ENCODE peak calls at places on chromosomes 13 and 19, in eight cellular contexts. One of them, this sample, is unnamed. For H3K4me1, the result is how much of the 10 kb centered on the place peaks cover.

GRCh38 chr13:31476266-31476665 is 263.1 kb upstream of the RXFP2 start:
- DNase-seq in heart left ventricle: no peak
- DNase-seq in A673: no peak
- DNase-seq in trophoblast cell: peak
- DNase-seq in CD4-positive, CD25-positive, alpha-beta regulatory T cell: no peak
- DNase-seq in astrocyte: peak
- DNase-seq in IMR-90: peak
- DNase-seq in endodermal cell: no peak
- DNase-seq in this sample: no peak

GRCh38 chr13:79386125-79386822 is 19.8 kb downstream of the RBM26 start:
- DNase-seq in heart left ventricle: no peak
- DNase-seq in A673: no peak
- DNase-seq in trophoblast cell: no peak
- DNase-seq in CD4-positive, CD25-positive, alpha-beta regulatory T cell: no peak
- DNase-seq in astrocyte: peak
- DNase-seq in IMR-90: no peak
- DNase-seq in endodermal cell: no peak
- DNase-seq in this sample: no peak

GRCh38 chr19:36213793-36214387 is 575 bp downstream of the ZNF565 start:
- DNase-seq in heart left ventricle: no peak
- DNase-seq in A673: no peak
- DNase-seq in trophoblast cell: no peak
- DNase-seq in CD4-positive, CD25-positive, alpha-beta regulatory T cell: no peak
- DNase-seq in astrocyte: peak
- DNase-seq in IMR-90: peak
- DNase-seq in endodermal cell: no peak
- DNase-seq in this sample: no peak

GRCh38 chr13:76976488-76976887 is 15.4 kb upstream of the CLN5 start:
- DNase-seq in heart left ventricle: no peak
- DNase-seq in A673: no peak
- DNase-seq in trophoblast cell: peak
- DNase-seq in CD4-positive, CD25-positive, alpha-beta regulatory T cell: peak
- DNase-seq in astrocyte: peak
- DNase-seq in IMR-90: no peak
- DNase-seq in endodermal cell: no peak
- DNase-seq in this sample: no peak

GRCh38 chr13:40579535-40579934 is 86.9 kb downstream of the FOXO1 start:
- DNase-seq in heart left ventricle: no peak
- DNase-seq in A673: no peak
- DNase-seq in trophoblast cell: no peak
- DNase-seq in CD4-positive, CD25-positive, alpha-beta regulatory T cell: no peak
- DNase-seq in astrocyte: no peak
- DNase-seq in IMR-90: no peak
- DNase-seq in endodermal cell: peak
- DNase-seq in this sample: no peak

GRCh38 chr19:35153701-35154534 is 617 bp upstream of the FXYD5 start:
- DNase-seq in heart left ventricle: peak
- DNase-seq in A673: peak
- DNase-seq in trophoblast cell: peak
- DNase-seq in CD4-positive, CD25-positive, alpha-beta regulatory T cell: peak
- DNase-seq in astrocyte: no peak
- DNase-seq in IMR-90: no peak
- DNase-seq in endodermal cell: peak
- DNase-seq in this sample: peak

GRCh38 chr19:18849838-18850400 is 18.2 kb downstream of the UPF1 start:
- DNase-seq in heart left ventricle: no peak
- DNase-seq in A673: no peak
- DNase-seq in trophoblast cell: no peak
- DNase-seq in CD4-positive, CD25-positive, alpha-beta regulatory T cell: no peak
- DNase-seq in astrocyte: no peak
- DNase-seq in IMR-90: no peak
- DNase-seq in endodermal cell: no peak
- DNase-seq in this sample: no peak

GRCh38 chr19:10183926-10184325 is 10.8 kb downstream of the DNMT1 start:
- DNase-seq in heart left ventricle: no peak
- DNase-seq in A673: no peak
- DNase-seq in trophoblast cell: no peak
- DNase-seq in CD4-positive, CD25-positive, alpha-beta regulatory T cell: no peak
- DNase-seq in astrocyte: no peak
- DNase-seq in IMR-90: no peak
- DNase-seq in endodermal cell: no peak
- DNase-seq in this sample: no peak

GRCh38 chr13:30605052-30605451 is 12.7 kb upstream of the USPL1 start:
- DNase-seq in heart left ventricle: no peak
- DNase-seq in A673: no peak
- DNase-seq in trophoblast cell: peak
- DNase-seq in CD4-positive, CD25-positive, alpha-beta regulatory T cell: no peak
- DNase-seq in astrocyte: no peak
- DNase-seq in IMR-90: no peak
- DNase-seq in endodermal cell: no peak
- DNase-seq in this sample: no peak

GRCh38 chr19:4130635-4131438 is 6.9 kb upstream of the MAP2K2 start:
- DNase-seq in heart left ventricle: no peak
- DNase-seq in A673: peak
- DNase-seq in trophoblast cell: peak
- DNase-seq in CD4-positive, CD25-positive, alpha-beta regulatory T cell: no peak
- DNase-seq in astrocyte: peak
- DNase-seq in IMR-90: peak
- DNase-seq in endodermal cell: no peak
- DNase-seq in this sample: no peak

GRCh38 chr13:107457686-107458085 is 757.6 kb downstream of the LIG4 start:
- DNase-seq in heart left ventricle: no peak
- DNase-seq in A673: no peak
- DNase-seq in trophoblast cell: no peak
- DNase-seq in CD4-positive, CD25-positive, alpha-beta regulatory T cell: no peak
- DNase-seq in astrocyte: peak
- DNase-seq in IMR-90: no peak
- DNase-seq in endodermal cell: no peak
- DNase-seq in this sample: no peak

GRCh38 chr13:70178346-70178745 is 70.1 kb upstream of the KLHL1 start:
- DNase-seq in heart left ventricle: no peak
- DNase-seq in A673: no peak
- DNase-seq in trophoblast cell: no peak
- DNase-seq in CD4-positive, CD25-positive, alpha-beta regulatory T cell: no peak
- DNase-seq in astrocyte: no peak
- DNase-seq in IMR-90: no peak
- DNase-seq in endodermal cell: no peak
- DNase-seq in this sample: no peak

GRCh38 chr19:53520547-53521372 is 17.2 kb upstream of the ZNF331 start:
- DNase-seq in heart left ventricle: peak
- DNase-seq in A673: peak
- DNase-seq in trophoblast cell: peak
- DNase-seq in CD4-positive, CD25-positive, alpha-beta regulatory T cell: peak
- DNase-seq in astrocyte: peak
- DNase-seq in IMR-90: peak
- DNase-seq in endodermal cell: peak
- DNase-seq in this sample: peak

GRCh38 chr19:5154129-5154798 is 185.4 kb downstream of the KDM4B start:
- DNase-seq in heart left ventricle: peak
- DNase-seq in A673: no peak
- DNase-seq in trophoblast cell: peak
- DNase-seq in CD4-positive, CD25-positive, alpha-beta regulatory T cell: peak
- DNase-seq in astrocyte: no peak
- DNase-seq in IMR-90: no peak
- DNase-seq in endodermal cell: peak
- DNase-seq in this sample: peak

GRCh38 chr13:112467236-112467635 is 91.1 kb downstream of the SPACA7 start:
- DNase-seq in heart left ventricle: no peak
- DNase-seq in A673: no peak
- DNase-seq in trophoblast cell: no peak
- DNase-seq in CD4-positive, CD25-positive, alpha-beta regulatory T cell: no peak
- DNase-seq in astrocyte: no peak
- DNase-seq in IMR-90: no peak
- DNase-seq in endodermal cell: no peak
- DNase-seq in this sample: no peak

GRCh38 chr19:15223649-15224371 is 8.4 kb downstream of the EPHX3 start:
- DNase-seq in heart left ventricle: no peak
- DNase-seq in A673: peak
- DNase-seq in trophoblast cell: no peak
- DNase-seq in CD4-positive, CD25-positive, alpha-beta regulatory T cell: no peak
- DNase-seq in astrocyte: no peak
- DNase-seq in IMR-90: no peak
- DNase-seq in endodermal cell: peak
- DNase-seq in this sample: no peak
- H3K4me3 ChIP-seq in heart left ventricle: peak
- H3K4me3 ChIP-seq in A673: peak
- H3K4me3 ChIP-seq in trophoblast cell: peak
- H3K4me3 ChIP-seq in CD4-positive, CD25-positive, alpha-beta regulatory T cell: no peak
- H3K4me3 ChIP-seq in astrocyte: peak
- H3K4me3 ChIP-seq in IMR-90: peak
- H3K4me3 ChIP-seq in endodermal cell: peak
- H3K4me3 ChIP-seq in this sample: peak

GRCh38 chr19:7679017-7679720 is 1.5 kb upstream of the TRAPPC5 start:
- DNase-seq in heart left ventricle: no peak
- DNase-seq in A673: peak
- DNase-seq in trophoblast cell: peak
- DNase-seq in CD4-positive, CD25-positive, alpha-beta regulatory T cell: peak
- DNase-seq in astrocyte: no peak
- DNase-seq in IMR-90: no peak
- DNase-seq in endodermal cell: no peak
- DNase-seq in this sample: no peak

GRCh38 chr19:7676854-7677253 is at the start of gene MCEMP1:
- DNase-seq in heart left ventricle: no peak
- DNase-seq in A673: peak
- DNase-seq in trophoblast cell: no peak
- DNase-seq in CD4-positive, CD25-positive, alpha-beta regulatory T cell: no peak
- DNase-seq in astrocyte: no peak
- DNase-seq in IMR-90: no peak
- DNase-seq in endodermal cell: no peak
- DNase-seq in this sample: no peak

GRCh38 chr19:7676376-7676775 is 514 bp upstream of the MCEMP1 start:
- DNase-seq in heart left ventricle: no peak
- DNase-seq in A673: peak
- DNase-seq in trophoblast cell: peak
- DNase-seq in CD4-positive, CD25-positive, alpha-beta regulatory T cell: no peak
- DNase-seq in astrocyte: no peak
- DNase-seq in IMR-90: no peak
- DNase-seq in endodermal cell: no peak
- DNase-seq in this sample: peak

GRCh38 chr19:7679771-7680605 is 645 bp upstream of the TRAPPC5 start:
- DNase-seq in heart left ventricle: no peak
- DNase-seq in A673: no peak
- DNase-seq in trophoblast cell: no peak
- DNase-seq in CD4-positive, CD25-positive, alpha-beta regulatory T cell: no peak
- DNase-seq in astrocyte: no peak
- DNase-seq in IMR-90: no peak
- DNase-seq in endodermal cell: no peak
- DNase-seq in this sample: no peak

DNA sequence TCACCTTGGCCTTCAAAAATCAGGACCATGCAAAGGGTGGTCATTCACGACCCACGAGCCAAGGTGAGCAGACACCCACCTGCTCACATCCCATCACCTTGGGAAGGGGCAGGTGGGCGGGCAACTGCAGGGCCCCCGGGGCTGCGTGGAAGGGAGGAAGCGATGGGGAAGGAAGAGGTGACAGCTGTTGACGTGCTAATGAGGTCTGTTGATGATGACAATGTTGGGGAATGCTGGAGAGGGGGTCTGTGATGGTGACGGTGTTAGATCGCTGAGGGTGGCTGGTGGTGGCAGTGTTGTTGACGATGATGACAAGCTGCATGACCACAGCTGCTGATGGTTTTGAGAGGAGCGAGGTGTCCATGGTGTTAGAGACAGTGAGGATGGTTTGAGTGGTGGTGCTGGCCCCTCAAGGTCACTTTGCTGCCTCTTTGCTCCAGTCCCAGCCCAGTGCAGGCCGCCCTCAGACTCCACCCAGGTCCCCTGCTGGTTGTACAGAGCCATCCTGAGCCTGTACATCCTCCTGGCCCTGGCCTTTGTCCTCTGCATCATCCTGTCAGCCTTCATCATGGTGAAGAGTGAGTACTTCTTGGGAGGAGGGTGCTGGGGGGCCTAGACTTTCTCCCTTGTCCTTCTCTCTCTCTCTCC is 898 bp downstream of the MCEMP1 start:
- DNase-seq in heart left ventricle: no peak
- DNase-seq in A673: no peak
- DNase-seq in trophoblast cell: no peak
- DNase-seq in CD4-positive, CD25-positive, alpha-beta regulatory T cell: no peak
- DNase-seq in astrocyte: no peak
- DNase-seq in IMR-90: no peak
- DNase-seq in endodermal cell: no peak
- DNase-seq in this sample: no peak
- H3K27ac ChIP-seq in heart left ventricle: no peak
- H3K27ac ChIP-seq in A673: peak
- H3K27ac ChIP-seq in trophoblast cell: no peak
- H3K27ac ChIP-seq in CD4-positive, CD25-positive, alpha-beta regulatory T cell: no peak
- H3K27ac ChIP-seq in astrocyte: no peak
- H3K27ac ChIP-seq in IMR-90: no peak
- H3K27ac ChIP-seq in endodermal cell: no peak
- H3K27ac ChIP-seq in this sample: no peak

DNA sequence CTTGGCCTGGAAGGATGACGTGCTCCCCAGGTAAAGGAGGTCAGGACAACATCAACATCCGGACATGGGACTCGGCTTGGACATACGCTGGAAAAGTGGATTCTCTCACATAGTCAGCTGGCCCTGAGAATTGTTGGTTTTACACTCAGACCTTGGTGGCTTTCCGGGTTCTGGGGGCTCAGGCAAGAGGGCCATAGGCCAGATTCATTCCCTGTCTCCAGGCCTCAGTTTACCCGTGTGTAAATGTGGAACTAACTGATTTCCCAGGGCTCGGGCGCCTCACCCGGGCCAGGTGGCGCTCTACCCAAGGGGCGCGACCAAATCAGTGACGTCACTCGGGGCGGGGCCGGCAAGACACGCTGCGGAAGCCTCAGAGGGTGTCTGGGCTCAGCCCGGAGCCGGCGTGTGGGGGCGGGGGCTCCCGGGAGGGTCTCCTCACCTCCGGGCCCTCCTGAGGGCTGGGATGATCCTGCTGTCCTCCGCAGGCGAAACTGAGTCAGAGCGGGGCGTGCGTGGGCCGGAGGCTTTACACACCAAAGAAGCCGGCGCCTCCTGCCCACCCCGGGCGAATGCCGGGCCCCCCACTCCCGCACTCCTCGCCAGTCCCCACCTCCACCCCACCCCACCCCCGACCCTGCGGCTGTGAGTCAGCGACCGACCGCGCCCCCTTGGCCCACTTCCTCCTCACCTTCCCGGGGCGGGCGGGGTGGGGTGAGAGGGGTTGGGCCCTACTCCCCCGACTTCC is 861 bp upstream of the VASP start:
- DNase-seq in heart left ventricle: peak
- DNase-seq in A673: peak
- DNase-seq in trophoblast cell: peak
- DNase-seq in CD4-positive, CD25-positive, alpha-beta regulatory T cell: peak
- DNase-seq in astrocyte: peak
- DNase-seq in IMR-90: peak
- DNase-seq in endodermal cell: peak
- DNase-seq in this sample: peak
- H3K4me1 ChIP-seq in heart left ventricle: under half
- H3K4me1 ChIP-seq in A673: under half
- H3K4me1 ChIP-seq in trophoblast cell: under half
- H3K4me1 ChIP-seq in CD4-positive, CD25-positive, alpha-beta regulatory T cell: under half
- H3K4me1 ChIP-seq in astrocyte: under half
- H3K4me1 ChIP-seq in IMR-90: under half
- H3K4me1 ChIP-seq in endodermal cell: under half
- H3K4me1 ChIP-seq in this sample: under half

DNA sequence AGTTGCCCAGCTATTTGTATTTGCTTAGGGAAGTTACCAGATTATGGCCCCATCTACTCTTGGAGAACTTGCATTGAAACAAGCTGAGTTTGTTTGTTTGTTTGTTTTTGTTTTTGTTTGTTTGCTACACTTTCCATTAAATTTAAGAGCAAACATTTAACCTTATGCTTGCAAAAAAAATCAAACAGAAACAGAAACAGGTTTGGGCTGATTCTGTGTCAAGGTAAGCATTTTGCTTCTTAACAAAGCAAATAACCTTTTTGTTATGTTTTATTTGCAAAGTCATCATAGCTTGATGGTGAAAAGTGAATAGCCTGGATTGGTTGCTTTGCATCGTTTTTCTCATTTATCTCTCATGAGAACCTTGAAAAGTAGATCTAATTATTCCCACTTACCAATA is 531.8 kb downstream of the EFNB2 start:
- DNase-seq in heart left ventricle: no peak
- DNase-seq in A673: no peak
- DNase-seq in trophoblast cell: no peak
- DNase-seq in CD4-positive, CD25-positive, alpha-beta regulatory T cell: no peak
- DNase-seq in astrocyte: no peak
- DNase-seq in IMR-90: no peak
- DNase-seq in endodermal cell: no peak
- DNase-seq in this sample: no peak
- H3K4me3 ChIP-seq in heart left ventricle: no peak
- H3K4me3 ChIP-seq in A673: no peak
- H3K4me3 ChIP-seq in trophoblast cell: no peak
- H3K4me3 ChIP-seq in CD4-positive, CD25-positive, alpha-beta regulatory T cell: no peak
- H3K4me3 ChIP-seq in astrocyte: no peak
- H3K4me3 ChIP-seq in IMR-90: no peak
- H3K4me3 ChIP-seq in endodermal cell: no peak
- H3K4me3 ChIP-seq in this sample: no peak

This sample was measured in Peyer's patch.